ENCODE peak calls at places on chromosomes 3 and 15, in six cellular contexts. One of them, this sample, is unnamed.

GRCh38 chr3:120496278-120496975 is 45.6 kb upstream of the FSTL1 start:
- DNase-seq in stimulated activated CD4-positive, alpha-beta T cell treated with anti-CD3 and anti-CD28 coated beads, Interleukin-12 subunit alpha, Interleukin-12 subunit beta, amount 100 ng/mL, for 4 hours: no peak
- DNase-seq in NCI-H187: no peak
- DNase-seq in dorsolateral prefrontal cortex: no peak
- DNase-seq in ureter: no peak
- DNase-seq in iPS-NIHi11: no peak
- DNase-seq in this sample: no peak

GRCh38 chr15:95025924-95026728 is 794.8 kb downstream of the MCTP2 start:
- DNase-seq in NCI-H187: no peak
- DNase-seq in dorsolateral prefrontal cortex: no peak
- DNase-seq in iPS-NIHi11: peak; percentile 41
- DNase-seq in ureter: peak; percentile 50
- DNase-seq in stimulated activated CD4-positive, alpha-beta T cell treated with anti-CD3 and anti-CD28 coated beads, Interleukin-12 subunit alpha, Interleukin-12 subunit beta, amount 100 ng/mL, for 4 hours: peak; percentile 2
- DNase-seq in this sample: no peak

GRCh38 chr3:67459796-67460195 is 194.6 kb downstream of the SUCLG2 start:
- DNase-seq in iPS-NIHi11: no peak
- DNase-seq in ureter: no peak
- DNase-seq in dorsolateral prefrontal cortex: no peak
- DNase-seq in stimulated activated CD4-positive, alpha-beta T cell treated with anti-CD3 and anti-CD28 coated beads, Interleukin-12 subunit alpha, Interleukin-12 subunit beta, amount 100 ng/mL, for 4 hours: no peak
- DNase-seq in NCI-H187: no peak
- DNase-seq in this sample: no peak

GRCh38 chr15:43513550-43513949 is 3.9 kb upstream of the MAP1A start:
- DNase-seq in dorsolateral prefrontal cortex: no peak
- DNase-seq in NCI-H187: no peak
- DNase-seq in ureter: no peak
- DNase-seq in stimulated activated CD4-positive, alpha-beta T cell treated with anti-CD3 and anti-CD28 coated beads, Interleukin-12 subunit alpha, Interleukin-12 subunit beta, amount 100 ng/mL, for 4 hours: no peak
- DNase-seq in iPS-NIHi11: no peak
- DNase-seq in this sample: no peak

GRCh38 chr3:187022403-187023029 is 92.2 kb downstream of the ST6GAL1 start:
- DNase-seq in stimulated activated CD4-positive, alpha-beta T cell treated with anti-CD3 and anti-CD28 coated beads, Interleukin-12 subunit alpha, Interleukin-12 subunit beta, amount 100 ng/mL, for 4 hours: no peak
- DNase-seq in ureter: no peak
- DNase-seq in iPS-NIHi11: no peak
- DNase-seq in dorsolateral prefrontal cortex: no peak
- DNase-seq in NCI-H187: no peak
- DNase-seq in this sample: no peak

GRCh38 chr3:127964053-127964452 is 49.0 kb downstream of the KBTBD12 start:
- DNase-seq in ureter: no peak
- DNase-seq in dorsolateral prefrontal cortex: no peak
- DNase-seq in stimulated activated CD4-positive, alpha-beta T cell treated with anti-CD3 and anti-CD28 coated beads, Interleukin-12 subunit alpha, Interleukin-12 subunit beta, amount 100 ng/mL, for 4 hours: no peak
- DNase-seq in iPS-NIHi11: no peak
- DNase-seq in NCI-H187: peak; percentile 21
- DNase-seq in this sample: no peak

GRCh38 chr3:43958005-43958770 is 267.4 kb downstream of the ABHD5 start:
- DNase-seq in stimulated activated CD4-positive, alpha-beta T cell treated with anti-CD3 and anti-CD28 coated beads, Interleukin-12 subunit alpha, Interleukin-12 subunit beta, amount 100 ng/mL, for 4 hours: no peak
- DNase-seq in ureter: no peak
- DNase-seq in NCI-H187: no peak
- DNase-seq in iPS-NIHi11: no peak
- DNase-seq in dorsolateral prefrontal cortex: no peak
- DNase-seq in this sample: no peak

GRCh38 chr3:190886945-190887344 is 24.5 kb upstream of the GMNC start:
- DNase-seq in ureter: no peak
- DNase-seq in stimulated activated CD4-positive, alpha-beta T cell treated with anti-CD3 and anti-CD28 coated beads, Interleukin-12 subunit alpha, Interleukin-12 subunit beta, amount 100 ng/mL, for 4 hours: no peak
- DNase-seq in iPS-NIHi11: no peak
- DNase-seq in NCI-H187: no peak
- DNase-seq in dorsolateral prefrontal cortex: no peak
- DNase-seq in this sample: peak; percentile 7

GRCh38 chr3:127670761-127671522 is 1.8 kb upstream of the ABTB1 start:
- DNase-seq in dorsolateral prefrontal cortex: no peak
- DNase-seq in stimulated activated CD4-positive, alpha-beta T cell treated with anti-CD3 and anti-CD28 coated beads, Interleukin-12 subunit alpha, Interleukin-12 subunit beta, amount 100 ng/mL, for 4 hours: no peak
- DNase-seq in ureter: peak; percentile 43
- DNase-seq in iPS-NIHi11: no peak
- DNase-seq in NCI-H187: no peak
- DNase-seq in this sample: no peak

GRCh38 chr3:128145279-128145678 is 8.0 kb upstream of the EEFSEC start:
- DNase-seq in iPS-NIHi11: no peak
- DNase-seq in dorsolateral prefrontal cortex: no peak
- DNase-seq in stimulated activated CD4-positive, alpha-beta T cell treated with anti-CD3 and anti-CD28 coated beads, Interleukin-12 subunit alpha, Interleukin-12 subunit beta, amount 100 ng/mL, for 4 hours: no peak
- DNase-seq in NCI-H187: no peak
- DNase-seq in ureter: no peak
- DNase-seq in this sample: no peak

GRCh38 chr15:62611002-62611401 is 431.5 kb upstream of the TPM1 start:
- DNase-seq in ureter: no peak
- DNase-seq in iPS-NIHi11: no peak
- DNase-seq in dorsolateral prefrontal cortex: no peak
- DNase-seq in NCI-H187: no peak
- DNase-seq in stimulated activated CD4-positive, alpha-beta T cell treated with anti-CD3 and anti-CD28 coated beads, Interleukin-12 subunit alpha, Interleukin-12 subunit beta, amount 100 ng/mL, for 4 hours: no peak
- DNase-seq in this sample: no peak

GRCh38 chr15:58159827-58160386 is 21.7 kb downstream of the AQP9 start:
- DNase-seq in ureter: no peak
- DNase-seq in dorsolateral prefrontal cortex: no peak
- DNase-seq in stimulated activated CD4-positive, alpha-beta T cell treated with anti-CD3 and anti-CD28 coated beads, Interleukin-12 subunit alpha, Interleukin-12 subunit beta, amount 100 ng/mL, for 4 hours: no peak
- DNase-seq in NCI-H187: no peak
- DNase-seq in iPS-NIHi11: no peak
- DNase-seq in this sample: no peak

GRCh38 chr3:100913870-100914654 is 79.2 kb downstream of the ABI3BP start:
- DNase-seq in stimulated activated CD4-positive, alpha-beta T cell treated with anti-CD3 and anti-CD28 coated beads, Interleukin-12 subunit alpha, Interleukin-12 subunit beta, amount 100 ng/mL, for 4 hours: no peak
- DNase-seq in ureter: no peak
- DNase-seq in NCI-H187: no peak
- DNase-seq in iPS-NIHi11: no peak
- DNase-seq in dorsolateral prefrontal cortex: no peak
- DNase-seq in this sample: no peak